ENCODE peak calls at places on chromosomes 2 and 18, in six cellular contexts. O is GM23338, D is endothelial cell of umbilical vein, M is AG04450, C is WERI-Rb-1, Y is choroid plexus epithelial cell. U is an unnamed sample.
A peak's percentile ranks its signal among the peaks of the same experiment; 100 is the strongest.

GRCh38 chr18:5197032-5197434 is at the start of gene AKAIN1:
- DNase-seq in O (peak; percentile 87), D (peak; percentile 31), M (no peak), C (peak; percentile 34), Y (peak; percentile 41), U (peak; percentile 58)

GRCh38 chr2:236965021-236965840 is 120.5 kb upstream of the COPS8 start:
- DNase-seq in O (peak; percentile 48), D (no peak), M (no peak), C (no peak), Y (no peak), U (no peak)

GRCh38 chr18:4207383-4207782 is 247.7 kb downstream of the DLGAP1 start:
- DNase-seq in O (peak; percentile 58), D (no peak), M (no peak), C (no peak), Y (no peak), U (no peak)

GRCh38 chr2:174730530-174731018 is 33.7 kb downstream of the CHRNA1 start:
- DNase-seq in O (no peak), D (no peak), M (no peak), C (no peak), Y (no peak), U (no peak)

GRCh38 chr18:7822435-7823425 is 255.6 kb downstream of the PTPRM start:
- DNase-seq in O (no peak), D (peak; percentile 61), M (no peak), C (no peak), Y (peak; percentile 77), U (peak; percentile 31)

GRCh38 chr2:189022492-189022891 is 48.3 kb downstream of the COL3A1 start:
- DNase-seq in O (no peak), D (no peak), M (peak; percentile 65), C (no peak), Y (peak; percentile 75), U (peak; percentile 82)

GRCh38 chr2:6111676-6112294 is 419.6 kb downstream of the SOX11 start:
- DNase-seq in O (no peak), D (no peak), M (no peak), C (no peak), Y (no peak), U (no peak)

GRCh38 chr2:239266779-239267410 is 133.9 kb downstream of the HDAC4 start:
- DNase-seq in O (no peak), D (no peak), M (no peak), C (no peak), Y (no peak), U (no peak)

GRCh38 chr2:196511258-196511971 is 128.1 kb upstream of the CCDC150 start:
- DNase-seq in O (no peak), D (no peak), M (no peak), C (no peak), Y (no peak), U (no peak)

GRCh38 chr2:162888641-162889040 is 50.1 kb upstream of the KCNH7 start:
- DNase-seq in O (no peak), D (peak; percentile 31), M (no peak), C (no peak), Y (no peak), U (peak; percentile 21)

GRCh38 chr2:119772128-119772527 is 12.4 kb downstream of the PTPN4 start:
- DNase-seq in O (no peak), D (no peak), M (no peak), C (no peak), Y (peak; percentile 18), U (peak; percentile 7)

GRCh38 chr18:69599377-69599776 is 198.7 kb downstream of the DOK6 start:
- DNase-seq in O (no peak), D (no peak), M (no peak), C (no peak), Y (no peak), U (no peak)

GRCh38 chr2:231017250-231017636 is 20.1 kb upstream of the C2orf72 start:
- DNase-seq in O (peak; percentile 23), D (no peak), M (no peak), C (no peak), Y (no peak), U (no peak)

GRCh38 chr2:65661980-65662653 is 229.7 kb upstream of the SPRED2 start:
- DNase-seq in O (no peak), D (no peak), M (no peak), C (no peak), Y (peak; percentile 11), U (peak; percentile 17)

GRCh38 chr2:159298967-159299366 is 12.5 kb upstream of the WDSUB1 start:
- DNase-seq in O (no peak), D (no peak), M (no peak), C (no peak), Y (no peak), U (no peak)

GRCh38 chr2:40043191-40043590 is 264.1 kb upstream of the THUMPD2 start:
- DNase-seq in O (no peak), D (no peak), M (no peak), C (no peak), Y (peak; percentile 14), U (peak; percentile 88)

GRCh38 chr18:326846-327245 is 59.0 kb upstream of the THOC1 start:
- DNase-seq in O (no peak), D (no peak), M (no peak), C (no peak), Y (no peak), U (no peak)

GRCh38 chr2:182043861-182044260 is 58.2 kb downstream of the PPP1R1C start:
- DNase-seq in O (no peak), D (no peak), M (no peak), C (no peak), Y (no peak), U (no peak)

GRCh38 chr2:32838949-32839348 is 107.8 kb upstream of the LTBP1 start:
- DNase-seq in O (no peak), D (no peak), M (no peak), C (no peak), Y (no peak), U (no peak)

GRCh38 chr2:241659150-241659739 is 21.8 kb downstream of the ATG4B start:
- DNase-seq in O (peak; percentile 82), D (peak; percentile 71), M (peak; percentile 29), C (peak; percentile 66), Y (peak; percentile 90), U (peak; percentile 87)

GRCh38 chr18:43596106-43596712 is 318.9 kb upstream of the SYT4 start:
- DNase-seq in O (no peak), D (peak; percentile 33), M (no peak), C (no peak), Y (peak; percentile 56), U (peak; percentile 47)

GRCh38 chr2:190315273-190315672 is 4.4 kb downstream of the HIBCH start:
- DNase-seq in O (no peak), D (no peak), M (no peak), C (no peak), Y (no peak), U (no peak)

DNA sequence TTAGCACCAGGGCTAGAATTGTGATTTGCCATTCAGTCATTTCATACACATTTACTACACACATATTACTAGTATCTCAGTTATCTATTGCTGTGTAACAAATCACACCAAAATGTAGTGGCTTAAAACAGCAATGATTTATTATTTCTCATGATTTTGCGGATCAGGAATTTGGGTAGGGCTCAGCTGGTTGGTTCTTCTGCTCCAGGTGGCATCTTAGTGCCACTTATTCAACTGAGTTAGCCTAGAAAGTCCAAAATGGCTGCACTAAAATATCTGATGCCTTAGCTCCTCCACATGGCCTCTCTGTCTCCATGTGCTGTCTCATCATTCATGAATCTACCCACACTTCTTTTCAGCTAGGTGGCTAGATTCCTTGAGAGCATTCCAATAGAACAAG is 107.1 kb downstream of the ZFP36L2 start:
- DNase-seq in O (no peak), D (no peak), M (no peak), C (no peak), Y (no peak), U (no peak)
- H3K4me3 ChIP-seq in O (no peak overlapping the region), D (no peak overlapping the region), M (no peak overlapping the region), C (no peak overlapping the region), Y (no peak overlapping the region), U (no peak overlapping the region)

GRCh38 chr2:60819936-60820335 is 61.4 kb upstream of the REL start:
- DNase-seq in O (no peak), D (no peak), M (no peak), C (no peak), Y (no peak), U (no peak)

GRCh38 chr2:60820416-60821132 is 60.8 kb upstream of the REL start:
- DNase-seq in O (no peak), D (no peak), M (no peak), C (no peak), Y (no peak), U (no peak)

GRCh38 chr2:60819155-60819862 is 62.1 kb upstream of the REL start:
- DNase-seq in O (no peak), D (no peak), M (no peak), C (no peak), Y (no peak), U (no peak)

GRCh38 chr2:60821133-60821469 is 60.3 kb upstream of the REL start:
- DNase-seq in O (no peak), D (no peak), M (no peak), C (no peak), Y (no peak), U (no peak)

DNA sequence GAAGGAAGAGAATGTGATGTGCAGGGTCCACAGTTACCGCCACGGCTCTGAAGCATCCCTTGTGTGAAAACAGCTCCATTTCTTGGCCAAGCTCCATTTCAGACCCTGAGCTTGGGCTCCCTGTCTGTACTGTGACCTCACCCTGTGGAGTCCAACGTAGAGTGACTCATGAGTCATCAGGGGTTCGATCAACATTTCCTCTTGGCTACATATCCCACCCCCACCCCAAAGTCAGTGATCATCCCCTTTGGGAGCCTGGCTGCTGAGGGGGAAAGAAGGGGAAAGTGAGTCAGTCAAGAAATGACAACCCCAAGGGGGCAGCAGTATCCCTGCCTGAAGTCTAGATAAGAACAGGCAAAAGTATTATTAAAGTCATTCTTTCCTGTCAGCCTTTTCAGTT is 62.2 kb downstream of the PAPOLG start:
- DNase-seq in O (no peak), D (peak; percentile 37), M (no peak), C (no peak), Y (peak; percentile 48), U (no peak)
- TF ChIP-seq CTCF in O (peak; percentile 36), D (peak; percentile 25), M (no peak), C (peak; percentile 21), Y (peak; percentile 63), U (peak; percentile 21)

DNA sequence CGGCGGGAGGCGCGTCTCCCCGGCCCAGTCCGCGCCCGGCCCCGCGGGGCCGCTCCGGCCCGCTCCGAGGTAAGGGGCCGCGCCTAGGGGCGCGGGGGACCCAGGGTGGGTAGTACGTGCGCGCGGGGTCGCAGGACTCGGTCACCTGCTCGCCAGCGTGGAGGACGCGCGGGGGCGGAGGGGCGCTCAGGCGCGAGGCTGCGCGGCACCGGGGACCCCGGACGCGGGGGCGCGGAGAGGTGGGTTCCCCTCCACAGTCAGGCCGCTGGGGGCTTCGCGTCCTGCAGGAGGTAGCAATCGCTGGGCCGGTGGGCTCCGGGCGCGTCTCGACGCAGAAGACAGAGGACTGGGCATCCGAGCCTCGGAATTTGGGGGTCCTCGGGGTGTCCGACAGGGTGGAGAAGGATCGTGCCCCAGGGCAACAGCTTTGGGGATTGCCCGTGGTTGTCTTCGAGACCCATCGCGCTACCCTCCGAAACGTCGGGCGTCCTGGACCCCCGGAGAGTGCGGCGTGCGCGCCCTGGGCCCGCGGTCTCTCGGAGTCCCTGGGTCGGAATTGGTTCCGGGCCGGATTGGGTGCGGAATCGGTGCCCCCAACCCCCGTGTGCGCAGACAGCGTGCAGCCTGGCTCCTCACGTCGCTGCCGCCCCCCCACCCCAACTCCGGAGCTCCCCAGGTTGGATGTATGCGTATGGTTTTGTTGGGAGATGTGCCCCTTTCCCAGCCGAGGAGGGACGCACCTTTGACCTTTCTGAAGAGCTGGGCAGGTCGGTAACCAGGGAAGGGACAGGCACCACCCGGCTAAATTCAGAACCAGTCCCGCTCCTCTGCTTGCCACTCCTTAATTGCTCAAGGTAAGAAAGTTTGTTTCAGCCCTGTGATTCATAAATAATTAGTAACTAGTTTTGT is 661 bp downstream of the NPAS2 start:
- DNase-seq in O (peak; percentile 42), D (peak; percentile 54), M (no peak), C (no peak), Y (no peak), U (no peak)
- H3K4me3 ChIP-seq in O (peak overlapping the region; percentile 69), D (peak overlapping the region; percentile 87), M (peak overlapping the region; percentile 84), C (peak overlapping the region; percentile 34), Y (peak overlapping the region; percentile 77), U (peak overlapping the region; percentile 85)

GRCh38 chr2:29013046-29013780 is 32.1 kb downstream of the TOGARAM2 start:
- DNase-seq in O (no peak), D (no peak), M (no peak), C (no peak), Y (peak; percentile 82), U (peak; percentile 42)
- TF ChIP-seq CTCF in O (no peak), D (no peak), M (no peak), C (no peak), Y (peak; percentile 43), U (no peak)

U was measured in cardiac fibroblast.